ENCODE peak calls at places on chromosome 5, in seven cellular contexts. L, B, W, U, C, Y and P are unnamed samples.

GRCh38 chr5:132253452-132254320 is 3.8 kb upstream of the PDLIM4 start:
- DNase-seq in L (no peak), B (no peak), W (peak; percentile 18), U (no peak), C (no peak), Y (no peak), P (no peak)

GRCh38 chr5:168941901-168942300 is 359.0 kb downstream of the SLIT3 start:
- DNase-seq in L (no peak), B (no peak), W (no peak), U (no peak), C (no peak), Y (no peak), P (no peak)

GRCh38 chr5:126988021-126988569 is 42.3 kb downstream of the MARCHF3 start:
- DNase-seq in L (no peak), B (peak; percentile 91), W (no peak), U (no peak), C (peak; percentile 76), Y (no peak), P (no peak)

GRCh38 chr5:61357745-61358144 is 25.7 kb downstream of the ZSWIM6 start:
- DNase-seq in L (no peak), B (no peak), W (no peak), U (no peak), C (no peak), Y (no peak), P (no peak)

GRCh38 chr5:95861221-95861857 is 38.8 kb upstream of the GLRX start:
- DNase-seq in L (peak; percentile 67), B (peak; percentile 97), W (peak; percentile 68), U (no peak), C (no peak), Y (peak; percentile 46), P (peak; percentile 93)

GRCh38 chr5:89128097-89128496 is 245.1 kb upstream of the MEF2C start:
- DNase-seq in L (no peak), B (peak; percentile 14), W (no peak), U (no peak), C (no peak), Y (no peak), P (no peak)

GRCh38 chr5:59637878-59638580 is 255.5 kb downstream of the PDE4D start:
- DNase-seq in L (no peak), B (peak; percentile 41), W (no peak), U (no peak), C (no peak), Y (no peak), P (no peak)

GRCh38 chr5:81629986-81630385 is 120.9 kb downstream of the SSBP2 start:
- DNase-seq in L (no peak), B (no peak), W (no peak), U (no peak), C (no peak), Y (no peak), P (no peak)

GRCh38 chr5:167903243-167903642 is 388.2 kb upstream of the WWC1 start:
- DNase-seq in L (no peak), B (no peak), W (no peak), U (no peak), C (peak; percentile 36), Y (no peak), P (no peak)

GRCh38 chr5:159133041-159133741 is 33.5 kb upstream of the EBF1 start:
- DNase-seq in L (no peak), B (peak; percentile 62), W (no peak), U (no peak), C (peak; percentile 65), Y (no peak), P (no peak)

GRCh38 chr5:129204525-129204924 is 110.0 kb downstream of the ISOC1 start:
- DNase-seq in L (no peak), B (no peak), W (no peak), U (no peak), C (no peak), Y (no peak), P (no peak)
- H3K36me3 ChIP-seq in L (no peaks in the 10 kb centered on the region), B (no peaks in the 10 kb centered on the region), W (no peaks in the 10 kb centered on the region), U (no peaks in the 10 kb centered on the region), C (no peaks in the 10 kb centered on the region), Y (no peaks in the 10 kb centered on the region), P (no peaks in the 10 kb centered on the region)

GRCh38 chr5:141343242-141343952 is at the start of gene PCDHGA3:
- DNase-seq in L (no peak), B (peak; percentile 53), W (no peak), U (no peak), C (peak; percentile 38), Y (no peak), P (no peak)
- H3K4me3 ChIP-seq in L (no peak within 1 kb of the TSS), B (no peak within 1 kb of the TSS), W (peak within 1 kb of the TSS; percentile 58), U (no peak within 1 kb of the TSS), C (no peak within 1 kb of the TSS), Y (no peak within 1 kb of the TSS), P (peak within 1 kb of the TSS; percentile 46)

DNA sequence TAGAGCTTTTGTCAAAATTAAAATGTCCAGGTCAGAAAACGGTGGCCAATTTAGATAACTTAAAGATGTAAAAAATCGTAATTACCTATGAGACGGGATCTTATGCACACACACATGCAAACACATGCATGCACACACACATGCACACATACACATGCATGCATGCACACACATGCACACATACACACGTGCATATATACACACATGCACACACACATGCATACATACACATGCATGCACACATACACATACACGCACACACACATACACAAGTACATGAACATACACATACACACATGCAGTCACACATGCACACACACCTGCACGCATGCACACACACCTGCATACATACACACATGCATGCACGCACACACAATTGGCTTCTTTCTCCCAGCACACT is 362.0 kb downstream of the IRX1 start:
- DNase-seq in L (no peak), B (no peak), W (no peak), U (no peak), C (no peak), Y (no peak), P (no peak)
- H3K9me3 ChIP-seq in L (peaks cover 13% of the 10 kb centered on the region), B (peaks cover 2% of the 10 kb centered on the region), W (no peaks in the 10 kb centered on the region), U (no peaks in the 10 kb centered on the region), C (no peaks in the 10 kb centered on the region), Y (no peaks in the 10 kb centered on the region), P (no peaks in the 10 kb centered on the region)

GRCh38 chr5:178284095-178284675 is 51.6 kb upstream of the PHYKPL start:
- DNase-seq in L (no peak), B (no peak), W (no peak), U (no peak), C (peak; percentile 20), Y (peak; percentile 34), P (no peak)

GRCh38 chr5:178283520-178283919 is 50.9 kb upstream of the PHYKPL start:
- DNase-seq in L (no peak), B (no peak), W (no peak), U (no peak), C (no peak), Y (no peak), P (no peak)

GRCh38 chr5:178285399-178286225 is 53.0 kb upstream of the PHYKPL start:
- DNase-seq in L (no peak), B (no peak), W (no peak), U (no peak), C (no peak), Y (no peak), P (no peak)

GRCh38 chr5:178286226-178287090 is 53.9 kb upstream of the PHYKPL start:
- DNase-seq in L (no peak), B (no peak), W (no peak), U (no peak), C (no peak), Y (no peak), P (no peak)

GRCh38 chr5:178284996-178285395 is 52.4 kb upstream of the PHYKPL start:
- DNase-seq in L (no peak), B (no peak), W (no peak), U (no peak), C (no peak), Y (no peak), P (no peak)
- H3K36me3 ChIP-seq in L (no peaks in the 10 kb centered on the region), B (no peaks in the 10 kb centered on the region), W (no peaks in the 10 kb centered on the region), U (no peaks in the 10 kb centered on the region), C (no peaks in the 10 kb centered on the region), Y (no peaks in the 10 kb centered on the region), P (no peaks in the 10 kb centered on the region)

GRCh38 chr5:148860599-148860998 is 34.2 kb downstream of the ADRB2 start:
- DNase-seq in L (no peak), B (no peak), W (no peak), U (no peak), C (no peak), Y (no peak), P (no peak)
- H3K4me3 ChIP-seq in L (no peak overlapping the region), B (no peak overlapping the region), W (no peak overlapping the region), U (no peak overlapping the region), C (no peak overlapping the region), Y (no peak overlapping the region), P (no peak overlapping the region)

GRCh38 chr5:3344671-3345070 is 251.0 kb upstream of the IRX1 start:
- DNase-seq in L (no peak), B (no peak), W (no peak), U (no peak), C (no peak), Y (no peak), P (no peak)

GRCh38 chr5:3347741-3348140 is 247.9 kb upstream of the IRX1 start:
- DNase-seq in L (no peak), B (no peak), W (no peak), U (no peak), C (no peak), Y (peak; percentile 11), P (no peak)

GRCh38 chr5:3345195-3345594 is 250.4 kb upstream of the IRX1 start:
- DNase-seq in L (no peak), B (no peak), W (no peak), U (no peak), C (no peak), Y (no peak), P (no peak)

GRCh38 chr5:3343911-3344310 is 251.7 kb upstream of the IRX1 start:
- DNase-seq in L (no peak), B (no peak), W (no peak), U (no peak), C (no peak), Y (no peak), P (no peak)

DNA sequence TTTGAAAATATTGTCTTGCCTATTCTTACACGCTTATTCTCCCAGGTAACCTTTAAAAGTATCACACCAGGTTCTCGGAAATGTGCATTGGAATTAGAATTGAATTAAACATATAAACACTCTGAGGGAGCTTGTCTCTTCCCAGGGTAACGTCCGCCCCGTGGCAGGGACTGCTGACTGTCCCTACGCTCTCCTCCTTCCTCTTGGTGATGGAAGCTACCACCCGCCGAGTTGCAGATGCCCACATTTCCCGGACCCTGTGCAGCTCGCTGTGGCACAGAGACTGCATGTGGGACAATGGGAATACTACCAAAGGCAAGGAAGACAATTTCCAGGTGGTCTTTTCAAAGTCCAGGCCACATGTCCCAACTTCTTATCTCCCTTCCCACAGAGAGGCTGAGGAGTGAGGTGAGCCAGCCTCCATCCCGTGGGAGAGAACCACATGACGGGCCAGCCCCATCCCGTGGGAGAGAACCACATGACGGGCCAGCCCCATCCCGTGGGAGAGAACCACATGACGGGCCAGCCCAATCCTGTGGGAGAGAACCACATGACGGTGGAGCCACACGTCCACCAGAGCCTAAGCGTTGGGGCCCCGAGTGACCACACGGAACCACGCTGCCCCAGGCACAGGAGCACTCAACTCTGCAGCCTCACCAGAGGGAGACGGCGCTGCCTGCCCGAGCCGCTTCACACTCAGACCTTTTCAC is 249.4 kb upstream of the IRX1 start:
- DNase-seq in L (no peak), B (no peak), W (peak; percentile 8), U (no peak), C (no peak), Y (peak; percentile 5), P (no peak)
- H3K9me3 ChIP-seq in L (peaks cover 15% of the 10 kb centered on the region), B (peaks cover 5% of the 10 kb centered on the region), W (no peaks in the 10 kb centered on the region), U (no peaks in the 10 kb centered on the region), C (no peaks in the 10 kb centered on the region), Y (no peaks in the 10 kb centered on the region), P (no peaks in the 10 kb centered on the region)

DNA sequence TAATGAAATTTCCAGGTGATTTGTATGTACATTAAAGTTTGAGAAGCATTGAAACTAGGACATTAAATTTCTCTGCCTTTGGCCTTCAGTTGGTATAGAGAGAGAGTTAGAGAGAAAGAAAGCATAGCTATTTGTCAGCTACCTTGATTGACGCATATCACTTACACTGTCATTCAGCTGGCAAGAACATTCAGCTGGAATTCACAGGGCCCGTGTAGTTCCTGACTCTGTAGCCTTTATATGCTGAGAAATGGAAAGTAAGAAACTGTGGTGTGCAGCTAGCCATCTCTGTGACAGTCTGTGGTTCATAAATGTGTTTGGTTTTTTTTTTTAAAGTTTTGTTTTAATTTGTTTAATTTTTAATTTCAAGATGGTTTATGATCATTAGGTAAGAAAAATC is 58.9 kb downstream of the DMXL1 start:
- DNase-seq in L (no peak), B (no peak), W (no peak), U (no peak), C (no peak), Y (no peak), P (no peak)
- H3K36me3 ChIP-seq in L (peaks cover 7% of the 10 kb centered on the region), B (peaks cover 4% of the 10 kb centered on the region), W (peaks cover 65% of the 10 kb centered on the region), U (no peaks in the 10 kb centered on the region), C (no peaks in the 10 kb centered on the region), Y (no peaks in the 10 kb centered on the region), P (peaks cover 40% of the 10 kb centered on the region)